ENCODE peak calls at places on chromosome 7, in five cellular contexts. One of them, this sample, is unnamed.
A peak's percentile ranks its signal among the peaks of the same experiment; 100 is the strongest.

GRCh38 chr7:143394068-143394467 is 12.9 kb downstream of the ZYX start:
- DNase-seq in cardiac muscle cell: peak; percentile 21
- DNase-seq in keratinocyte: no peak
- DNase-seq in tibial artery: no peak
- DNase-seq in pancreas: no peak
- DNase-seq in this sample: no peak

GRCh38 chr7:87113077-87113476 is 39.2 kb upstream of the DMTF1 start:
- DNase-seq in cardiac muscle cell: peak; percentile 97
- DNase-seq in keratinocyte: no peak
- DNase-seq in tibial artery: no peak
- DNase-seq in pancreas: no peak
- DNase-seq in this sample: no peak

GRCh38 chr7:77202544-77202976 is 2.9 kb upstream of the FGL2 start:
- DNase-seq in cardiac muscle cell: no peak
- DNase-seq in keratinocyte: no peak
- DNase-seq in tibial artery: no peak
- DNase-seq in pancreas: no peak
- DNase-seq in this sample: no peak

GRCh38 chr7:11831727-11832495 is at the start of gene THSD7A:
- DNase-seq in cardiac muscle cell: peak; percentile 72
- DNase-seq in keratinocyte: no peak
- DNase-seq in tibial artery: peak; percentile 21
- DNase-seq in pancreas: peak; percentile 9
- DNase-seq in this sample: peak; percentile 12

GRCh38 chr7:131173148-131173890 is 154.4 kb upstream of the MKLN1 start:
- DNase-seq in cardiac muscle cell: no peak
- DNase-seq in keratinocyte: no peak
- DNase-seq in tibial artery: no peak
- DNase-seq in pancreas: no peak
- DNase-seq in this sample: no peak

GRCh38 chr7:85628187-85628586 is 441.3 kb upstream of the SEMA3D start:
- DNase-seq in cardiac muscle cell: no peak
- DNase-seq in keratinocyte: no peak
- DNase-seq in tibial artery: no peak
- DNase-seq in pancreas: no peak
- DNase-seq in this sample: no peak

GRCh38 chr7:8284606-8285005 is 22.6 kb upstream of the ICA1 start:
- DNase-seq in cardiac muscle cell: no peak
- DNase-seq in keratinocyte: no peak
- DNase-seq in tibial artery: no peak
- DNase-seq in pancreas: peak; percentile 37
- DNase-seq in this sample: no peak

GRCh38 chr7:69374036-69374420 is 224.2 kb upstream of the AUTS2 start:
- DNase-seq in cardiac muscle cell: peak; percentile 70
- DNase-seq in keratinocyte: no peak
- DNase-seq in tibial artery: no peak
- DNase-seq in pancreas: no peak
- DNase-seq in this sample: no peak

GRCh38 chr7:91164948-91165845 is 99.0 kb upstream of the FZD1 start:
- DNase-seq in cardiac muscle cell: peak; percentile 86
- DNase-seq in keratinocyte: no peak
- DNase-seq in tibial artery: no peak
- DNase-seq in pancreas: no peak
- DNase-seq in this sample: no peak

GRCh38 chr7:117157121-117157870 is 165.6 kb downstream of the WNT2 start:
- DNase-seq in cardiac muscle cell: peak; percentile 96
- DNase-seq in keratinocyte: no peak
- DNase-seq in tibial artery: peak; percentile 64
- DNase-seq in pancreas: peak; percentile 25
- DNase-seq in this sample: peak; percentile 22

GRCh38 chr7:35467456-35467978 is 213.6 kb upstream of the TBX20 start:
- DNase-seq in cardiac muscle cell: no peak
- DNase-seq in keratinocyte: no peak
- DNase-seq in tibial artery: no peak
- DNase-seq in pancreas: no peak
- DNase-seq in this sample: no peak

GRCh38 chr7:101688183-101688831 is 59.2 kb upstream of the MYL10 start:
- DNase-seq in cardiac muscle cell: peak; percentile 73
- DNase-seq in keratinocyte: no peak
- DNase-seq in tibial artery: peak; percentile 60
- DNase-seq in pancreas: peak; percentile 54
- DNase-seq in this sample: peak; percentile 59

GRCh38 chr7:920351-921070 is 34.0 kb downstream of the ADAP1 start:
- DNase-seq in cardiac muscle cell: no peak
- DNase-seq in keratinocyte: no peak
- DNase-seq in tibial artery: peak; percentile 9
- DNase-seq in pancreas: no peak
- DNase-seq in this sample: no peak

GRCh38 chr7:151844080-151844827 is 32.7 kb downstream of the PRKAG2 start:
- DNase-seq in cardiac muscle cell: peak; percentile 60
- DNase-seq in keratinocyte: no peak
- DNase-seq in tibial artery: no peak
- DNase-seq in pancreas: no peak
- DNase-seq in this sample: no peak

DNA sequence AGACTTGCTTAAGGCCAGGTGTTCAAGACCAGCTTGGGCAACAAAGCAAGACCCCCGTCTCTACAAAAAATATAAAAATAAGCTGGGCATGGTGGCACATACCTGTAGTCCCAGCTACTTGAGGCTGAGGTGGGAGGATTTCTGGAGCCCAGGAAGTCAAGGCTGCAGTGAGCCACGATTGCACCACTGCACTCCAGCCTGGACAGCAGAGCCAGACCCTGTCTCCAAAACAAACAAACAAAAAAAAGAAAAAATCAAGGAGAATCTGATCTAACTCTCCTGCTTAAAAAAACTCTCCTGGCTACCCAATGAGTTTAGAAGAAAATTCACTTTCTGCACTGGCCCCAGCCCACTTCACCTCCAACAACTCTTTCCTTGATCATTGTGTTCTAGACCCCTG is 1.9 kb upstream of the KPNA7 start:
- DNase-seq in cardiac muscle cell: no peak
- DNase-seq in keratinocyte: no peak
- DNase-seq in tibial artery: no peak
- DNase-seq in pancreas: no peak
- DNase-seq in this sample: no peak
- H3K27ac ChIP-seq in cardiac muscle cell: no peak overlapping the region
- H3K27ac ChIP-seq in keratinocyte: peak overlapping the region; percentile 45
- H3K27ac ChIP-seq in tibial artery: no peak overlapping the region
- H3K27ac ChIP-seq in pancreas: peak overlapping the region; percentile 55
- H3K27ac ChIP-seq in this sample: no peak overlapping the region

GRCh38 chr7:6482743-6483119 is 35.0 kb upstream of the DAGLB start:
- DNase-seq in cardiac muscle cell: no peak
- DNase-seq in keratinocyte: no peak
- DNase-seq in tibial artery: no peak
- DNase-seq in pancreas: no peak
- DNase-seq in this sample: no peak
- H3K27ac ChIP-seq in cardiac muscle cell: peak overlapping the region; percentile 97
- H3K27ac ChIP-seq in keratinocyte: peak overlapping the region; percentile 78
- H3K27ac ChIP-seq in tibial artery: peak overlapping the region; percentile 94
- H3K27ac ChIP-seq in pancreas: peak overlapping the region; percentile 87
- H3K27ac ChIP-seq in this sample: no peak overlapping the region

DNA sequence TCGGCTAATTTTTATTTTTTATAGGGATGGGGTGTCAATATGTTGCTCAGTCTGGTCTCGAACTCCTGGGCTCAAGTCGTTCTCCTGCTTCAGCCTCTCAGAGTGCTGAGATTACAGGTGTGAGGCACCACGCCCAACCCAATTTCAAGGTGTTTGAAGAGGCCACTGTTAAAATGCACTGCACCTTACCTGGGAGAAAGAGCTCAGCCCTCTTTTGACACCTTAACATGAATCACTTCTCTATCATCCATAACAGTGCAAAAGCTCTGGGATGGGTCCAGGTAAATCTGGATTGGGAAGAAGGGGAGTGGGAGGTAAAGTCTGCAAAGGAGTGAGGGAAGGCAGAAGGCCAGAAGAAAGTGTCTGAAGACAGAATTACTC is 557 bp upstream of the ZNF282 start:
- DNase-seq in cardiac muscle cell: no peak
- DNase-seq in keratinocyte: no peak
- DNase-seq in tibial artery: no peak
- DNase-seq in pancreas: no peak
- DNase-seq in this sample: no peak
- H3K27ac ChIP-seq in cardiac muscle cell: no peak overlapping the region
- H3K27ac ChIP-seq in keratinocyte: peak overlapping the region; percentile 82
- H3K27ac ChIP-seq in tibial artery: peak overlapping the region; percentile 87
- H3K27ac ChIP-seq in pancreas: no peak overlapping the region
- H3K27ac ChIP-seq in this sample: peak overlapping the region; percentile 89

DNA sequence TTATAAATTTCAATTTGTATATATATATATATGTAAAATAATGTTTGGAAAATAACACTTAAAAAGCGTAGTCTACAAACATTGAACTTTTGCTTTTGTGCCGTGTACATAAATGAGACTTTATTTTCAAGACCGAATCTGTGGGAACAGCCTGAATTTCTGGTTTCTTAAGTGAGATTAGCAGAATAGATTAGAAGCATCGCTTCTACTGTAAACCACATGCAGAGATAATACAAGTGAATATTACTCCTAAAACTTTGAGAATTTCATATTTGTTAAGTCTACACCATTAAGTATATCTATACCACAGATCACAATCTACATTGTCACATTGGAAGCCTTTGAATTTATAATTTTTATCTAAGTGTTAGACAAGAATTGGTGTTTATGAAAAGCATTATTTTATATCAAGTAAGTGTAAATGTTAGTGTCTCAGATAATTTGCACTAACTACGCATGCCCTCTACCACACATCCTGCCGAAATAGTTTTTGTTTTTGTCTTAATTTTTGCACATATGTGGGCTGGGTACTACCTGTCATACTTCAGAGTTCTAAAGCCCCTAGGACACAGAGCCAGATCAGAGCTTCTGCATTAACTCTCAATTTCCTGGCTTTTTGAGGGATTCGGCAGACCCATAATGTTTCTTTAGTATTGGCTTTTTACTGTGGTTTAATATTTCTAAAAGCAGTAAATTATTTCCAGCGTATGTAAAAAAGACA is 20.1 kb downstream of the TWIST1 start:
- DNase-seq in cardiac muscle cell: no peak
- DNase-seq in keratinocyte: no peak
- DNase-seq in tibial artery: no peak
- DNase-seq in pancreas: no peak
- DNase-seq in this sample: no peak
- H3K27ac ChIP-seq in cardiac muscle cell: no peak overlapping the region
- H3K27ac ChIP-seq in keratinocyte: no peak overlapping the region
- H3K27ac ChIP-seq in tibial artery: no peak overlapping the region
- H3K27ac ChIP-seq in pancreas: no peak overlapping the region
- H3K27ac ChIP-seq in this sample: no peak overlapping the region

GRCh38 chr7:138854115-138854645 is 56.2 kb upstream of the ATP6V0A4 start:
- DNase-seq in cardiac muscle cell: no peak
- DNase-seq in keratinocyte: no peak
- DNase-seq in tibial artery: no peak
- DNase-seq in pancreas: no peak
- DNase-seq in this sample: no peak
- H3K27ac ChIP-seq in cardiac muscle cell: no peak overlapping the region
- H3K27ac ChIP-seq in keratinocyte: no peak overlapping the region
- H3K27ac ChIP-seq in tibial artery: no peak overlapping the region
- H3K27ac ChIP-seq in pancreas: no peak overlapping the region
- H3K27ac ChIP-seq in this sample: no peak overlapping the region

DNA sequence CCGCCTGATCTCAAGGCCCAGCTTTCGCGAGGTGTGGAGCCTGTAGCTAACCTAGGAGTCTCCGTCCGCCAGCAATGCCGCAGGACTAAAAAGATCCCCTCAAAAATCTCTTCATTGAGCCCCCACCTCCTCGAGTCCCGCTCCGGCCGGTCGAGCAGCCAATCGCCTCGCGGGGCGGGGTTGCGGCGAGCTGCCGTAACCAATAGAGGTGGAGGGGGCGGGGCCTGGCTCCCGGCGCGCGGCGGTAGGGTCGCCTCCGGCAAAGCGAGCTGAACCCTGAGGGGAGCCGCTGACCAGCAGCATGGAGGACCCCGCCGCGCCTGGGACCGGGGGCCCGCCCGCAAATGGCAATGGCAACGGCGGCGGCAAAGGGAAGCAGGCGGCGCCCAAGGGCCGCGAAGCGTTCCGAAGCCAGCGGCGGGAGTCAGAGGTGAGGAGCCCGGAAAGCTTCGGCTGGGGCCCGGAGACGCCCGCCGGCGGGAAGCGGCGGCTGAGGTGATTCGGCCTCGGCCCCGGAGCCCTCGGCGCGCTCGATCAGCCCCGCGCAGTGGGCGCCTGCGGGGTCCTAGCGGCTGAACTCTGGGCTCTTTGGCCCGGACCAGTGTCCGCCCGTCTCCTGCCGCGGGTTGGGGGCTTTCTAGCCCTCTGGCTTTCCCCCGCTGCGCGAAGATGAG is at the start of gene STRIP2:
- DNase-seq in cardiac muscle cell: peak; percentile 84
- DNase-seq in keratinocyte: no peak
- DNase-seq in tibial artery: peak; percentile 93
- DNase-seq in pancreas: peak; percentile 85
- DNase-seq in this sample: peak; percentile 79
- H3K27ac ChIP-seq in cardiac muscle cell: peak within 1 kb of the TSS; percentile 82
- H3K27ac ChIP-seq in keratinocyte: peak within 1 kb of the TSS; percentile 73
- H3K27ac ChIP-seq in tibial artery: peak within 1 kb of the TSS; percentile 11
- H3K27ac ChIP-seq in pancreas: peak within 1 kb of the TSS; percentile 1
- H3K27ac ChIP-seq in this sample: peak within 1 kb of the TSS; percentile 19

DNA sequence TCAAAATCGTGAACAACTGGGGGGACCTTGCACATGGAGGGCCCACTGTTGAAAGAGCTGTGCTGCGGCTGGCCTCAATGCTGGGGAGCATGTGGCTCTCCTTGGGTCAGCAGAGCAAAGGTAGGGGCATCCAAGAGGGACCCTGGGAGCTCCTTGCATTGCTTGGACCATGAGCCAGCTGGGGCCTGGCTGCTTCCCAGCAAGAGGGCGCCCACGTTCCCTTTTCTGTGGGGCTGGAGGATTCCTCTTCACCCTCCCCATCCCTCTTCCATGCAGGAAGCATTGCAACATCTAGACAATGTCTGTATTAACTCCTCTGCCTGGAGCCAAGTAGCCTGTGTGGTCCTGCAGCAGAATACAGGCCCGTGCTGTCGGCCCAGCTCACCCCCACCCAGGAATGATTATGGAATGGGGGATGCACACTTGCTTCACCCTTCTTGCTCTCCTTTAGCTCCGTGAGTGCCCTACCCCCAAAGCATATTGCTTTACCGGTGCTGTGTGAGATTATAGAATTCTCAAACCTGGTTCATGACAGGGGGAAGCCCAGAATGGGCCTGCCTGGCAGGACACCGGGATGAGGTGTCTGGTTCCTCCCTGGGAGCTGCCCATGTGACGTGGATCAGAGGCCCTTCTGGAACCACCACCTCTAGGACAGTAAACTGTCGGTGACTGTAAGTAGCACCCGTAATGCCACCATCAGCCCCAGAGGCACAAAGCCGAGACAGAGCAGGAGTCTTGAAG is 61.9 kb downstream of the SYPL1 start:
- DNase-seq in cardiac muscle cell: peak; percentile 93
- DNase-seq in keratinocyte: no peak
- DNase-seq in tibial artery: no peak
- DNase-seq in pancreas: no peak
- DNase-seq in this sample: no peak
- H3K27ac ChIP-seq in cardiac muscle cell: no peak overlapping the region
- H3K27ac ChIP-seq in keratinocyte: peak overlapping the region; percentile 49
- H3K27ac ChIP-seq in tibial artery: peak overlapping the region; percentile 40
- H3K27ac ChIP-seq in pancreas: no peak overlapping the region
- H3K27ac ChIP-seq in this sample: no peak overlapping the region